ENCODE peak calls at places on chromosomes 11 and 22, in nine cellular contexts. S, M, C, J, D, Y, Q, E and P are unnamed samples.

GRCh38 chr11:125952973-125953372 is 7.1 kb downstream of the VSIG10L2 start:
- DNase-seq in S (no peak), E (peak; percentile 91), Q (peak; percentile 76), D (no peak), C (no peak), J (no peak), M (no peak), Y (no peak), P (no peak)

GRCh38 chr22:41857160-41857859 is 24.4 kb downstream of the SREBF2 start:
- DNase-seq in D (peak; percentile 88), M (no peak), Y (no peak), S (peak; percentile 70), Q (no peak), E (peak; percentile 29), C (peak; percentile 81), J (no peak), P (peak; percentile 64)

GRCh38 chr11:18912883-18913282 is 26.3 kb downstream of the MRGPRX1 start:
- DNase-seq in J (no peak), M (no peak), C (no peak), Y (no peak), S (no peak), Q (no peak), E (no peak), D (no peak), P (no peak)

GRCh38 chr11:67680701-67681472 is 6.5 kb upstream of the ALDH3B2 start:
- DNase-seq in S (no peak), D (no peak), Y (no peak), M (no peak), C (no peak), J (no peak), Q (no peak), E (no peak), P (no peak)

GRCh38 chr11:17603056-17603825 is 56.2 kb downstream of the OTOG start:
- DNase-seq in D (no peak), S (no peak), C (no peak), M (no peak), Y (no peak), Q (peak; percentile 36), J (no peak), E (no peak), P (no peak)

GRCh38 chr22:26393929-26394328 is 35.1 kb upstream of the ASPHD2 start:
- DNase-seq in C (no peak), E (no peak), D (no peak), S (no peak), Y (no peak), Q (no peak), M (no peak), J (no peak), P (no peak)

GRCh38 chr11:82832983-82833382 is 67.2 kb downstream of the PRCP start:
- DNase-seq in E (no peak), Y (no peak), J (no peak), C (no peak), Q (no peak), S (no peak), M (no peak), D (no peak), P (no peak)

GRCh38 chr11:111426615-111427014 is 47.5 kb upstream of the POU2AF1 start:
- DNase-seq in Q (no peak), C (no peak), M (no peak), S (no peak), D (peak; percentile 86), Y (no peak), J (no peak), E (peak; percentile 92), P (no peak)

GRCh38 chr11:34208266-34209135 is 103.1 kb downstream of the NAT10 start:
- DNase-seq in E (no peak), J (no peak), C (no peak), M (no peak), Y (no peak), D (peak; percentile 82), Q (no peak), S (no peak), P (no peak)

GRCh38 chr11:63564785-63565350 is 1.7 kb upstream of the PLAAT2 start:
- DNase-seq in S (no peak), Q (no peak), C (no peak), J (peak; percentile 76), E (peak; percentile 63), M (no peak), Y (no peak), D (peak; percentile 62), P (no peak)

GRCh38 chr22:39598017-39598965 is 27.7 kb downstream of the CACNA1I start:
- DNase-seq in C (peak; percentile 73), M (peak; percentile 76), Q (no peak), J (peak; percentile 93), Y (no peak), D (peak; percentile 43), E (peak; percentile 28), S (peak; percentile 92), P (no peak)

GRCh38 chr11:38014405-38014804 is 1416.4 kb upstream of the RAG2 start:
- DNase-seq in M (no peak), D (peak; percentile 15), C (no peak), S (no peak), J (no peak), Q (no peak), Y (no peak), E (no peak), P (no peak)

GRCh38 chr22:50085211-50085999 is at the start of gene MLC1:
- DNase-seq in D (no peak), Y (no peak), M (no peak), C (no peak), J (no peak), Q (no peak), S (no peak), E (no peak), P (no peak)
- H3K27ac ChIP-seq in D (no peak within 1 kb of the TSS), Y (no peak within 1 kb of the TSS), M (no peak within 1 kb of the TSS), C (no peak within 1 kb of the TSS), J (no peak within 1 kb of the TSS), Q (no peak within 1 kb of the TSS), S (no peak within 1 kb of the TSS), E (peak within 1 kb of the TSS; percentile 6), P (peak within 1 kb of the TSS; percentile 39)

GRCh38 chr11:74443071-74443864 is 24.1 kb downstream of the KCNE3 start:
- DNase-seq in C (no peak), E (peak; percentile 85), M (no peak), S (peak; percentile 45), J (no peak), Q (no peak), Y (no peak), D (peak; percentile 57), P (peak; percentile 36)
- TF ChIP-seq CTCF in C (no peak), E (peak; percentile 35), M (no peak), S (no peak), J (no peak), Q (peak; percentile 15), Y (no peak), D (peak; percentile 64), P (peak; percentile 54)

DNA sequence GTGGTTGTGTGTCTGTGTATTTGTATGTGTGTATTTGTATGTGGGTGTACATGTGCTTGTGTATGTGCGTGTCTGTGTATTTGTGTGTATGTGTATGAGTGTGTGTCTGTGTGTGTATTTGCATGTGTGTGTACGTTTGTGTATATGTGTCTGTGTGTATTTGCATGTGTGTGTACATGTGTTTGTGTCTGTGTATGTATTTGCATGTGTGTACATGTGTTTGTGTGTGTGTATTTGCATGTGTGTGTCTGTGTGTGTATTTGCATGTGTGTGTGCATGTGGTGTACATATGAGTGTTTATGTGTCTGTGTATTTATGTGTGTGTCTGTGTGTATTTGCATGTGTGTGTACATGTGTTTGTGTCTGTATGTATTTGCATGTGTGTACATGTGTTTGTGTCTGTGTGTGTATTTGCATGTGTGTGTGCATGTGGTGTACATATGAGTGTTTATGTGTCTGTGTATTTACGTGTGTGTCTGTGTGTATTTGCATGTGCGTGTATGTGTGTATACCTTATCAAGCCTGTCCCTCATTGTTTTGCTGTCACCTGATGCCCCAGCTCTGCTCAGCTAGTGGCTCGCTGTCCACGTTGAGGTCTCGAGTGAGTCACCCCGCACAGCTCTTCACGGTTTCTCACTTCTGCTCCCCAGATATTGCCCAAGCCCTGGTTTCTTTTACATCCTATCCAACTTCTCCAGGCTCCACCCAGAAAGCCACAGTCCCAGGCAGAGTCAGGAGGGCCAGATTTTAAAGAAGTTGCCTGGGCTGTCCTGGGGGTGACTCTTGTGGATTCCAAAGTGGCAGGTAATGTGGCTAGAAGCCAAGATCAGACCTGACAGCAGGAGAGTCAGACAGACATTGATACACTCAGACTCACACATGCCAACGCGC is 15.1 kb downstream of the MB start:
- DNase-seq in E (no peak), D (peak; percentile 95), Q (no peak), S (no peak), M (no peak), J (no peak), Y (peak; percentile 20), C (no peak), P (no peak)
- H3K27ac ChIP-seq in E (no peak overlapping the region), D (no peak overlapping the region), Q (peak overlapping the region; percentile 22), S (no peak overlapping the region), M (no peak overlapping the region), J (no peak overlapping the region), Y (no peak overlapping the region), C (no peak overlapping the region), P (no peak overlapping the region)

GRCh38 chr11:114892381-114893197 is 214.3 kb downstream of the NXPE2 start:
- DNase-seq in Q (no peak), S (no peak), J (no peak), Y (no peak), D (no peak), C (peak; percentile 17), E (no peak), M (no peak), P (peak; percentile 33)
- TF ChIP-seq CTCF in Q (peak; percentile 42), S (peak; percentile 56), J (no peak), Y (peak; percentile 17), D (peak; percentile 41), C (peak; percentile 85), E (no peak), M (peak; percentile 46), P (peak; percentile 69)

GRCh38 chr11:119380160-119380815 is 1.2 kb downstream of the USP2 start:
- DNase-seq in M (no peak), J (no peak), S (no peak), D (no peak), Q (no peak), Y (no peak), E (no peak), C (no peak), P (no peak)

GRCh38 chr11:119381186-119381988 is at the start of gene USP2:
- DNase-seq in Y (peak; percentile 88), E (peak; percentile 97), C (peak; percentile 94), M (peak; percentile 95), S (peak; percentile 96), Q (peak; percentile 99), J (peak; percentile 98), D (peak; percentile 97), P (peak; percentile 95)

GRCh38 chr11:119384332-119384731 is 2.8 kb upstream of the USP2 start:
- DNase-seq in Y (no peak), J (no peak), S (no peak), D (no peak), C (no peak), Q (no peak), M (no peak), E (no peak), P (no peak)

GRCh38 chr11:119380816-119381185 is 689 bp downstream of the USP2 start:
- DNase-seq in Q (no peak), M (no peak), E (no peak), J (no peak), S (peak; percentile 62), D (no peak), C (peak; percentile 42), Y (no peak), P (no peak)

GRCh38 chr11:119382101-119382500 is 611 bp upstream of the USP2 start:
- DNase-seq in S (no peak), Y (no peak), Q (no peak), D (no peak), J (no peak), C (no peak), E (no peak), M (no peak), P (no peak)
- H3K27ac ChIP-seq in S (no peak overlapping the region), Y (no peak overlapping the region), Q (peak overlapping the region; percentile 59), D (peak overlapping the region; percentile 90), J (no peak overlapping the region), C (no peak overlapping the region), E (peak overlapping the region; percentile 14), M (no peak overlapping the region), P (no peak overlapping the region)